ENCODE peak calls at places on chromosomes 13 and 19, in seven cellular contexts. G is HepG2, B is breast epithelium, Q is transverse colon, M is prostate gland, O is HCT116, D is stomach. T is an unnamed sample.

GRCh38 chr19:39199025-39199424 is 2.3 kb downstream of the NCCRP1 start:
- DNase-seq in G (peak; percentile 35), B (no peak), Q (no peak), M (no peak), O (no peak), D (peak; percentile 34), T (no peak)

GRCh38 chr13:36973621-36974268 is 25.4 kb downstream of the ALG5 start:
- DNase-seq in G (no peak), B (no peak), Q (no peak), M (no peak), O (no peak), D (no peak), T (no peak)

GRCh38 chr19:23263396-23263795 is 13.2 kb upstream of the ZNF724 start:
- DNase-seq in G (no peak), B (no peak), Q (no peak), M (no peak), O (no peak), D (no peak), T (no peak)

GRCh38 chr19:21028969-21029268 is 8.5 kb downstream of the ZNF430 start:
- DNase-seq in G (no peak), B (no peak), Q (no peak), M (no peak), O (no peak), D (no peak), T (no peak)

GRCh38 chr19:459724-460511 is 915 bp downstream of the SHC2 start:
- DNase-seq in G (peak; percentile 59), B (peak; percentile 73), Q (peak; percentile 60), M (peak; percentile 55), O (no peak), D (peak; percentile 69), T (no peak)

GRCh38 chr13:95181586-95181985 is 119.7 kb downstream of the ABCC4 start:
- DNase-seq in G (no peak), B (no peak), Q (no peak), M (no peak), O (no peak), D (no peak), T (no peak)

GRCh38 chr13:73872397-73872796 is 261.8 kb downstream of the KLF12 start:
- DNase-seq in G (no peak), B (no peak), Q (no peak), M (no peak), O (no peak), D (no peak), T (no peak)

GRCh38 chr13:92224052-92224821 is 825.8 kb downstream of the GPC5 start:
- DNase-seq in G (no peak), B (no peak), Q (no peak), M (no peak), O (no peak), D (no peak), T (no peak)

GRCh38 chr13:41648314-41648935 is 191.1 kb downstream of the RGCC start:
- DNase-seq in G (peak; percentile 98), B (no peak), Q (no peak), M (no peak), O (peak; percentile 80), D (no peak), T (no peak)

GRCh38 chr13:32639502-32640105 is 53.4 kb downstream of the PDS5B start:
- DNase-seq in G (peak; percentile 50), B (no peak), Q (peak; percentile 57), M (peak; percentile 55), O (peak; percentile 43), D (peak; percentile 54), T (no peak)

GRCh38 chr13:110529522-110530311 is 31.8 kb downstream of the RAB20 start:
- DNase-seq in G (no peak), B (no peak), Q (no peak), M (no peak), O (no peak), D (no peak), T (peak; percentile 6)

GRCh38 chr13:74132768-74133656 is 1.2 kb downstream of the KLF12 start:
- DNase-seq in G (no peak), B (no peak), Q (peak; percentile 26), M (no peak), O (no peak), D (peak; percentile 36), T (peak; percentile 87)

GRCh38 chr19:18364826-18365528 is 21.0 kb upstream of the GDF15 start:
- DNase-seq in G (peak; percentile 97), B (peak; percentile 81), Q (peak; percentile 90), M (peak; percentile 96), O (peak; percentile 96), D (peak; percentile 92), T (no peak)

GRCh38 chr19:45250832-45251451 is at the start of gene MARK4:
- DNase-seq in G (no peak), B (no peak), Q (peak; percentile 49), M (peak; percentile 35), O (peak; percentile 16), D (peak; percentile 51), T (peak; percentile 89)

GRCh38 chr19:18735752-18736151 is 52.3 kb downstream of the CRTC1 start:
- DNase-seq in G (no peak), B (no peak), Q (no peak), M (no peak), O (no peak), D (no peak), T (no peak)

GRCh38 chr19:31144069-31144468 is 205.2 kb downstream of the TSHZ3 start:
- DNase-seq in G (no peak), B (no peak), Q (no peak), M (no peak), O (no peak), D (no peak), T (no peak)

GRCh38 chr13:26914624-26915023 is 154.0 kb upstream of the GPR12 start:
- DNase-seq in G (no peak), B (no peak), Q (no peak), M (no peak), O (peak; percentile 6), D (no peak), T (no peak)

GRCh38 chr13:99865420-99865930 is 106.1 kb downstream of the ZIC5 start:
- DNase-seq in G (no peak), B (no peak), Q (no peak), M (no peak), O (no peak), D (no peak), T (no peak)

GRCh38 chr19:4684312-4685095 is 14.4 kb upstream of the MYDGF start:
- DNase-seq in G (no peak), B (no peak), Q (no peak), M (no peak), O (no peak), D (no peak), T (no peak)

GRCh38 chr13:41694902-41695301 is 237.6 kb downstream of the RGCC start:
- DNase-seq in G (no peak), B (no peak), Q (peak; percentile 25), M (peak; percentile 40), O (peak; percentile 50), D (no peak), T (no peak)

GRCh38 chr19:3708207-3708931 is at the start of gene TJP3:
- DNase-seq in G (peak; percentile 75), B (peak; percentile 84), Q (peak; percentile 87), M (peak; percentile 69), O (peak; percentile 65), D (peak; percentile 85), T (no peak)

GRCh38 chr13:82938644-82939043 is 943.6 kb downstream of the SLITRK1 start:
- DNase-seq in G (no peak), B (no peak), Q (no peak), M (no peak), O (no peak), D (no peak), T (no peak)

GRCh38 chr19:18112989-18113478 is 15.5 kb downstream of the MAST3 start:
- DNase-seq in G (peak; percentile 71), B (peak; percentile 87), Q (peak; percentile 91), M (peak; percentile 81), O (peak; percentile 51), D (peak; percentile 87), T (peak; percentile 94)

GRCh38 chr13:73428137-73428536 is 369.3 kb downstream of the KLF5 start:
- DNase-seq in G (no peak), B (no peak), Q (no peak), M (no peak), O (peak; percentile 81), D (no peak), T (no peak)

GRCh38 chr19:1026189-1027019 is at the start of gene CNN2:
- DNase-seq in G (peak; percentile 64), B (peak; percentile 83), Q (peak; percentile 87), M (peak; percentile 82), O (no peak), D (peak; percentile 88), T (peak; percentile 95)

GRCh38 chr13:111347438-111347837 is 27.0 kb downstream of the TEX29 start:
- DNase-seq in G (no peak), B (no peak), Q (no peak), M (no peak), O (no peak), D (no peak), T (no peak)

GRCh38 chr19:6393074-6393981 is at the start of gene GTF2F1:
- DNase-seq in G (peak; percentile 89), B (peak; percentile 87), Q (peak; percentile 93), M (peak; percentile 83), O (peak; percentile 90), D (peak; percentile 92), T (peak; percentile 98)
- TF ChIP-seq POLR2AphosphoS5 in G (peak; percentile 76), B (peak; percentile 32), Q (peak; percentile 44), M (peak; percentile 75), O (peak; percentile 81), D (peak; percentile 52), T (peak; percentile 82)

GRCh38 chr13:97432232-97432916 is 1.6 kb upstream of the RAP2A start:
- DNase-seq in G (no peak), B (no peak), Q (no peak), M (no peak), O (no peak), D (no peak), T (no peak)
- TF ChIP-seq POLR2AphosphoS5 in G (no peak), B (no peak), Q (no peak), M (no peak), O (no peak), D (no peak), T (no peak)

GRCh38 chr19:8935460-8935859 is 74.7 kb downstream of the MUC16 start:
- DNase-seq in G (no peak), B (peak; percentile 9), Q (no peak), M (no peak), O (no peak), D (no peak), T (no peak)
- TF ChIP-seq POLR2AphosphoS5 in G (no peak), B (no peak), Q (no peak), M (no peak), O (no peak), D (no peak), T (no peak)

GRCh38 chr13:24459234-24459633 is 53.3 kb downstream of the PARP4 start:
- DNase-seq in G (no peak), B (no peak), Q (no peak), M (no peak), O (no peak), D (no peak), T (no peak)

GRCh38 chr13:24458736-24459135 is 53.8 kb downstream of the PARP4 start:
- DNase-seq in G (no peak), B (no peak), Q (no peak), M (no peak), O (no peak), D (no peak), T (no peak)

GRCh38 chr13:24456396-24456795 is 56.2 kb downstream of the PARP4 start:
- DNase-seq in G (no peak), B (no peak), Q (no peak), M (no peak), O (no peak), D (no peak), T (no peak)

GRCh38 chr13:24463078-24463477 is 49.5 kb downstream of the PARP4 start:
- DNase-seq in G (no peak), B (no peak), Q (no peak), M (no peak), O (no peak), D (no peak), T (no peak)

GRCh38 chr13:24460256-24460655 is 52.3 kb downstream of the PARP4 start:
- DNase-seq in G (no peak), B (no peak), Q (no peak), M (no peak), O (no peak), D (no peak), T (no peak)
- TF ChIP-seq POLR2AphosphoS5 in G (no peak), B (no peak), Q (no peak), M (no peak), O (no peak), D (no peak), T (no peak)

T was measured in spleen.